ENCODE peak calls at places on chromosome 3, in seven cellular contexts. H, N, Z, Y, V, R and D are unnamed samples. For H3K9me3, the result is how much of the 10 kb centered on the place peaks cover.

GRCh38 chr3:7630351-7630911 is 769.5 kb downstream of the GRM7 start:
- DNase-seq in H (no peak), Z (no peak), N (no peak), Y (no peak), V (no peak), R (no peak), D (no peak)

GRCh38 chr3:71537211-71537611 is 46.3 kb downstream of the FOXP1 start:
- DNase-seq in N (peak), Z (no peak), Y (no peak), H (no peak), V (no peak), R (no peak), D (peak)

GRCh38 chr3:140343211-140343610 is 334.7 kb upstream of the TRIM42 start:
- DNase-seq in V (no peak), Z (no peak), R (no peak), H (no peak), Y (no peak), N (no peak), D (no peak)

GRCh38 chr3:5606884-5607472 is 419.5 kb downstream of the EDEM1 start:
- DNase-seq in R (no peak), N (no peak), V (no peak), H (no peak), Y (no peak), Z (no peak), D (no peak)

GRCh38 chr3:41933154-41933676 is 28.7 kb downstream of the ULK4 start:
- DNase-seq in N (no peak), V (no peak), R (no peak), Y (no peak), H (no peak), Z (no peak), D (peak)

GRCh38 chr3:157201648-157202278 is 41.8 kb upstream of the CCNL1 start:
- DNase-seq in Z (no peak), V (no peak), Y (no peak), H (no peak), R (no peak), N (no peak), D (peak)

GRCh38 chr3:42037318-42037945 is 53.7 kb upstream of the TRAK1 start:
- DNase-seq in V (no peak), H (no peak), R (no peak), Y (no peak), N (no peak), Z (no peak), D (no peak)

GRCh38 chr3:71056327-71056726 is 527.2 kb downstream of the FOXP1 start:
- DNase-seq in R (no peak), Y (no peak), V (no peak), H (no peak), Z (no peak), N (no peak), D (no peak)

GRCh38 chr3:52143156-52143555 is 11.1 kb downstream of the POC1A start:
- DNase-seq in H (no peak), N (no peak), V (no peak), R (no peak), Z (no peak), Y (no peak), D (no peak)

GRCh38 chr3:102096066-102096465 is 246.8 kb downstream of the NFKBIZ start:
- DNase-seq in R (no peak), Z (no peak), V (no peak), Y (no peak), N (no peak), H (no peak), D (no peak)

GRCh38 chr3:181797431-181797830 is 85.7 kb downstream of the SOX2 start:
- DNase-seq in V (no peak), Z (no peak), R (no peak), N (no peak), Y (no peak), H (no peak), D (no peak)

GRCh38 chr3:177468331-177468730 is 271.0 kb upstream of the TBL1XR1 start:
- DNase-seq in Y (no peak), V (no peak), R (peak), Z (no peak), N (no peak), H (no peak), D (peak)

GRCh38 chr3:141065258-141065657 is 14.1 kb downstream of the SPSB4 start:
- DNase-seq in R (peak), V (no peak), N (no peak), Y (no peak), H (no peak), Z (no peak), D (no peak)

GRCh38 chr3:9901967-9902366 is 681 bp upstream of the IL17RE start:
- DNase-seq in V (no peak), R (no peak), Y (no peak), N (no peak), Z (no peak), H (no peak), D (no peak)

GRCh38 chr3:185552358-185552877 is at the start of gene LIPH:
- DNase-seq in N (no peak), Z (peak), R (peak), H (no peak), V (no peak), Y (no peak), D (peak)

GRCh38 chr3:39267631-39268553 is 11.9 kb downstream of the CX3CR1 start:
- DNase-seq in H (no peak), Y (no peak), N (no peak), Z (no peak), V (peak), R (no peak), D (no peak)

GRCh38 chr3:112437146-112438022 is 61.9 kb downstream of the BTLA start:
- DNase-seq in V (no peak), H (no peak), Z (no peak), N (no peak), R (no peak), Y (no peak), D (no peak)

GRCh38 chr3:113758389-113759029 is 11.7 kb downstream of the ATP6V1A start:
- DNase-seq in N (no peak), Z (no peak), R (no peak), H (no peak), Y (no peak), V (no peak), D (no peak)

GRCh38 chr3:11568503-11569155 is 75.1 kb downstream of the VGLL4 start:
- DNase-seq in Z (no peak), Y (peak), N (no peak), V (no peak), H (peak), R (peak), D (peak)

GRCh38 chr3:177448987-177449975 is 252.0 kb upstream of the TBL1XR1 start:
- DNase-seq in N (no peak), H (no peak), R (no peak), Y (no peak), Z (no peak), V (no peak), D (peak)

GRCh38 chr3:158713094-158713499 is 19.2 kb downstream of the RARRES1 start:
- DNase-seq in Y (no peak), R (no peak), N (no peak), Z (no peak), H (peak), V (no peak), D (no peak)

GRCh38 chr3:45225465-45226205 is 452 bp downstream of the TMEM158 start:
- DNase-seq in V (no peak), Z (peak), N (peak), Y (peak), R (peak), H (peak), D (no peak)

GRCh38 chr3:159765025-159765859 is 223.4 kb upstream of the IL12A start:
- DNase-seq in R (peak), N (peak), Z (peak), Y (peak), H (peak), V (no peak), D (peak)

GRCh38 chr3:151218136-151218535 is 15.1 kb upstream of the GPR171 start:
- DNase-seq in Z (no peak), V (no peak), R (no peak), N (no peak), H (no peak), Y (no peak), D (no peak)

GRCh38 chr3:59908280-59908679 is 858.5 kb upstream of the CFAP20DC start:
- DNase-seq in N (peak), V (no peak), Y (no peak), Z (no peak), R (no peak), H (no peak), D (no peak)

GRCh38 chr3:17501745-17502144 is 240.7 kb downstream of the TBC1D5 start:
- DNase-seq in V (no peak), Z (no peak), Y (no peak), N (no peak), R (no peak), H (no peak), D (no peak)

GRCh38 chr3:141656771-141657170 is 81.3 kb upstream of the RNF7 start:
- DNase-seq in Z (no peak), N (no peak), Y (no peak), H (no peak), R (no peak), V (no peak), D (peak)

GRCh38 chr3:385151-385550 is 188.6 kb downstream of the CHL1 start:
- DNase-seq in Y (no peak), V (no peak), N (no peak), R (no peak), H (no peak), Z (no peak), D (no peak)

GRCh38 chr3:377158-377561 is 180.6 kb downstream of the CHL1 start:
- DNase-seq in R (no peak), Z (no peak), H (no peak), Y (no peak), V (no peak), N (peak), D (peak)

GRCh38 chr3:380801-381200 is 184.2 kb downstream of the CHL1 start:
- DNase-seq in Y (no peak), N (no peak), Z (no peak), H (no peak), V (no peak), R (no peak), D (no peak)
- H3K9me3 ChIP-seq in Y (under half), N (under half), Z (under half), H (under half), V (under half), R (under half), D (under half)

DNA sequence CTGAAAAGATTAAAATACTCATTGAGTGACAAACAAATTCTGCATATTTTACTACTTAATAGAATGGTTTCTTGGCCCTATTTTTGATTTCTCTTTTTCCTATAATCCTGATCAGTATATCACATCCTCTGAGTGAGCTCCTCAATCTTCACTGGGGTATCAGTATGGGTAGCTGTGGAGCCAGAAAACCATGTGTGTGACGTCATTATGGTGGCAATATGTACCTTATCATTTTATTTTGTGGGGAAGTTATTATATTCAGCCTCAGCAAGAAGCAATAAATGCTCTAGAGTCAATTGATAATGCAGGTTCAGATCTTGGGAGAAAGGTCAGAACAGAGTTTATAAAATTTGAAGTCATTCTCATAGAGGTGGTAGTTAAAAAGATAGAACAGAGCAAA is 1135.7 kb upstream of the CADM2 start:
- DNase-seq in Y (no peak), Z (no peak), N (no peak), H (no peak), R (no peak), V (no peak), D (no peak)
- H3K9me3 ChIP-seq in Y (under half), Z (under half), N (under half), H (under half), R (under half), V (under half), D (under half)

DNA sequence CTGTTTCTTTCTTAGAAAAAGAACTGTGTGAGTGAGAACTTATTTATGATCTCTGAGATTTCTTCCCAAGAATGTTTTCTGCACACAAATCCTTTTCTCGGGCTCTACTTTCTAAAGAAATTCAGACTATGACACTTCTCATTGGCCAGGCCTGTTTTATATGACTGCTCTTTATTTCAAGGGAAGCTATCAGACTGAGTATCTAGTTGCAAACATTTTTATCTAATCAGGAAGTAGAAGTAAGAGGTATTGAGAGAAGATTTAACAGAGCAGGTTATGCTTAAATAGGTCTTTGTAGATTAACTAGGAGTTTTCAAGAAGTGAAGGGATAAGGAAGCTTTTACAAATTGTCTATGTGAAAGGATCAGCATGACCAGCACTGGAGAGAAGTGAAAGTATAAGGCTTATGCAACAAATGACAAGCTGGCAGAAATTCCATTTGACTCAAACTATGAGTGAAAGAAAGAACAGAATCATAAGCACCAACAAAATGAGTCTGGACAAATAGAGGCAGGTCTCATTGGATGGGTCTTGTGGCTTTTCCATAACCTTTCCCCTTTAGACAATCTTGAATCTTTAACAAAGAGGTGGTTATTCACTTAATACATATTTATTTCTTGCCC is 71.9 kb upstream of the CHL1 start:
- DNase-seq in H (no peak), N (no peak), V (no peak), Y (no peak), R (no peak), Z (no peak), D (no peak)
- H3K9me3 ChIP-seq in H (under half), N (under half), V (under half), Y (under half), R (under half), Z (under half), D (under half)

DNA sequence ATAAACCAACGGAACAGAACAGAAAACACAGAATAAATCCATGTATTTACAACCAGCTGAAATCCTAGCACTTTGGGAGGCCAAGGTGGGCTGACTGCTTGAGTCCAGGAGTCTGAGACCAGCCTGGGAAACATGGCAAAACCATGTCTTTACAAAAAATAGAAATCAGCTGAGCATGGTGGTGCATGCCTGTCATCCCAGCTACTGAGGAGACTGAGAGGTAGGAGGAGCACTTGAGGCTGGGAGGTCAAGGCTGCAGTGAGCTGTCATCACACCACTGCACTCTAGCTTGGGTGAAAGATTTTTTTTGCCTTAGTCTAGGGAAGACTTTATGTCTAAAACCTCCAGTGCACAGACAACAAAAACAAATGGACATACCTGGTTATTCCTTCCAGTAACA is 120.7 kb downstream of the STT3B start:
- DNase-seq in R (no peak), H (no peak), V (no peak), Z (no peak), N (no peak), Y (no peak), D (no peak)
- H3K9me3 ChIP-seq in R (under half), H (half or more), V (half or more), Z (under half), N (under half), Y (half or more), D (under half)

DNA sequence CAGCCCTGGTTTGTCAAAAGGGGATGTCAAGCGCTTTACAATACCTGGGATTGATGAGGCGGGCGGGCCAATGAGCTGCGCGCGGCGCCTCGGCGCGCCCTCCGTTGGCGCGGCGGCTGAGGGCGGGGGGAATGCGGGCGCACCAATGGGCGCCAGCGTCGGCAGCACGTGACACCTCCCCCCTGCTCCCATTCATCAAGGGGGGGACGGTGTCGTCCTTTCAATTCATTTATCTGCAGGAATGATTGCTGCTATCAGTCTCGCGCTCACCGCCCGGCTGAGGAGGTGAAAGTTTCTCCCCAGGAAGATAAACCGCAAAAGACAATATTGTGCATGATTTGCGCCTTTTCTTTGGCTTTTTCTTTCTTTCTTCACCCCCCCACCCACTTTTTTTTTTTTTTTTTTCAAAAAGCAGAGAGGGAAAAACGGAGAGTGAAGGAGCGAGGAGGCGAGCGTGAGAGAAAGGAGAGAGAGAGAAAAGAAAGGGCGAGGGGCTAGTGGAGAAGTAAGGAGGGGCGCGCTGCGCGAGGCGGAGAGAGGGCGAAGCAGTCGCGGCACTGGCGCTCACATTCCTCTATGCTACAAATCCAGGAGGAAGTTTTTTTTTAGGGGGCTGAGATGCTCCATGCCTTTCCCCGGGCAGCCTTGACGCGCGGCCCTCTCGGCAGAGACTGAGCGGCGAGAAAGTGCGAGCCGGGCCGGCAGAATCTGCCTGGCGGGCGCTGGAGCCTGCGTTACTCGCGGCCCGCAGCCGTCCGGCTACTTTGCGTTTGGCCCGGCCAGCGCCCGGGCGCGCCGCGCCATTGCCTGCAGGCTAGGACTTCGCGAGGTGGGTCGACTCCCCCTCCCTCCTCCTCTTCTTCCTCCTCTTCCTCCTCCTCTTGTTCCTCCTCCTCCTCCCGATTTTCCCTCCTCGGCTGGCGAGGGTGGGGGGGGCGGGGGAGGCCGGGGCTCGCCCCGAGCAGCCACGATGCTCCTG is at the start of gene ZIC1:
- DNase-seq in Z (peak), N (peak), V (no peak), R (no peak), Y (peak), H (no peak), D (no peak)
- H3K9me3 ChIP-seq in Z (under half), N (under half), V (under half), R (under half), Y (under half), H (under half), D (under half)

GRCh38 chr3:535566-536416 is 339.2 kb downstream of the CHL1 start:
- DNase-seq in Z (peak), H (peak), V (no peak), R (peak), Y (peak), N (no peak), D (no peak)

GRCh38 chr3:542030-542429 is 345.5 kb downstream of the CHL1 start:
- DNase-seq in V (no peak), N (no peak), Y (no peak), H (no peak), Z (no peak), R (no peak), D (no peak)

GRCh38 chr3:541328-541727 is 344.8 kb downstream of the CHL1 start:
- DNase-seq in Y (no peak), Z (no peak), V (no peak), H (no peak), R (no peak), N (no peak), D (no peak)

DNA sequence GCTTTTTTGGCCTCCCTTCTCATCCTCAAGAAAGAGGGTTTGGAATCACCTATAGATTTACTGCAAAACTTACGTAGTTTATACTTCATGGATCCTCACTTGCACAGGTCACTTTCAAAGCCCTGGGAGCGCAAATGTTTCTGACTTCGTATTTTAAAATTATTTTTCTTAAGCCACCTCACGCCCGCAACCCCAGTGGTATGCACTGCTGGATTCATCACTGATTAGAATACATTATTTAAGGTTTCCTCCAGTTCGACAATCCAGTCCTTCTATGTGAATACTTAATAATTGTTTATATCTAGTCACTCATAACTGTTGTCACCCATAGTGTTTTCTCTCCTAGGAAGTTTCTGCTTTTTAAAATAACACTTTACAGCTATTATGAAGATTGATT is 339.9 kb downstream of the CHL1 start:
- DNase-seq in R (no peak), H (no peak), V (no peak), Z (no peak), N (no peak), Y (no peak), D (no peak)
- H3K9me3 ChIP-seq in R (under half), H (under half), V (under half), Z (under half), N (under half), Y (under half), D (under half)